ENCODE peak calls at places on chromosomes 2 and 18, in ten cellular contexts. One of them, this sample, is unnamed.

GRCh38 chr2:44348385-44348784 is 12.9 kb downstream of the PREPL start:
- DNase-seq in ovary: no peak
- DNase-seq in nucleus accumbens: no peak
- DNase-seq in vagina: no peak
- DNase-seq in cardiac fibroblast: peak
- DNase-seq in neural progenitor cell: no peak
- DNase-seq in T-helper 1 cell: no peak
- DNase-seq in EH: peak
- DNase-seq in stromal cell of bone marrow: peak
- DNase-seq in activated naive CD8-positive, alpha-beta T cell treated with anti-CD3 and anti-CD28 coated beads, Interleukin-2, amount 10 ng/mL, durations not matched to agents 7 days and 5 days: no peak
- DNase-seq in this sample: no peak

GRCh38 chr18:43422483-43422882 is 145.2 kb upstream of the SYT4 start:
- DNase-seq in activated naive CD8-positive, alpha-beta T cell treated with anti-CD3 and anti-CD28 coated beads, Interleukin-2, amount 10 ng/mL, durations not matched to agents 7 days and 5 days: no peak
- DNase-seq in T-helper 1 cell: no peak
- DNase-seq in ovary: no peak
- DNase-seq in vagina: no peak
- DNase-seq in cardiac fibroblast: peak
- DNase-seq in neural progenitor cell: peak
- DNase-seq in nucleus accumbens: no peak
- DNase-seq in stromal cell of bone marrow: no peak
- DNase-seq in EH: no peak
- DNase-seq in this sample: no peak

GRCh38 chr2:128307595-128307994 is 11.1 kb downstream of the HS6ST1 start:
- DNase-seq in cardiac fibroblast: no peak
- DNase-seq in stromal cell of bone marrow: no peak
- DNase-seq in EH: no peak
- DNase-seq in neural progenitor cell: no peak
- DNase-seq in T-helper 1 cell: no peak
- DNase-seq in activated naive CD8-positive, alpha-beta T cell treated with anti-CD3 and anti-CD28 coated beads, Interleukin-2, amount 10 ng/mL, durations not matched to agents 7 days and 5 days: no peak
- DNase-seq in vagina: no peak
- DNase-seq in nucleus accumbens: no peak
- DNase-seq in ovary: peak
- DNase-seq in this sample: no peak

GRCh38 chr2:117785740-117786139 is 28.8 kb upstream of the DDX18 start:
- DNase-seq in EH: peak
- DNase-seq in ovary: no peak
- DNase-seq in stromal cell of bone marrow: peak
- DNase-seq in cardiac fibroblast: peak
- DNase-seq in neural progenitor cell: peak
- DNase-seq in nucleus accumbens: no peak
- DNase-seq in T-helper 1 cell: no peak
- DNase-seq in vagina: no peak
- DNase-seq in activated naive CD8-positive, alpha-beta T cell treated with anti-CD3 and anti-CD28 coated beads, Interleukin-2, amount 10 ng/mL, durations not matched to agents 7 days and 5 days: no peak
- DNase-seq in this sample: no peak

GRCh38 chr2:178589337-178589736 is 109.1 kb downstream of the PLEKHA3 start:
- DNase-seq in activated naive CD8-positive, alpha-beta T cell treated with anti-CD3 and anti-CD28 coated beads, Interleukin-2, amount 10 ng/mL, durations not matched to agents 7 days and 5 days: no peak
- DNase-seq in EH: no peak
- DNase-seq in stromal cell of bone marrow: no peak
- DNase-seq in nucleus accumbens: no peak
- DNase-seq in vagina: peak
- DNase-seq in cardiac fibroblast: no peak
- DNase-seq in T-helper 1 cell: no peak
- DNase-seq in ovary: no peak
- DNase-seq in neural progenitor cell: no peak
- DNase-seq in this sample: no peak

GRCh38 chr2:239778861-239779591 is 246.1 kb downstream of the NDUFA10 start:
- DNase-seq in EH: no peak
- DNase-seq in activated naive CD8-positive, alpha-beta T cell treated with anti-CD3 and anti-CD28 coated beads, Interleukin-2, amount 10 ng/mL, durations not matched to agents 7 days and 5 days: peak
- DNase-seq in nucleus accumbens: no peak
- DNase-seq in ovary: no peak
- DNase-seq in T-helper 1 cell: no peak
- DNase-seq in stromal cell of bone marrow: no peak
- DNase-seq in cardiac fibroblast: no peak
- DNase-seq in neural progenitor cell: no peak
- DNase-seq in vagina: no peak
- DNase-seq in this sample: no peak

GRCh38 chr2:72932045-72932444 is 14.7 kb downstream of the EMX1 start:
- DNase-seq in neural progenitor cell: no peak
- DNase-seq in nucleus accumbens: no peak
- DNase-seq in stromal cell of bone marrow: no peak
- DNase-seq in EH: peak
- DNase-seq in cardiac fibroblast: peak
- DNase-seq in ovary: peak
- DNase-seq in activated naive CD8-positive, alpha-beta T cell treated with anti-CD3 and anti-CD28 coated beads, Interleukin-2, amount 10 ng/mL, durations not matched to agents 7 days and 5 days: peak
- DNase-seq in vagina: no peak
- DNase-seq in T-helper 1 cell: no peak
- DNase-seq in this sample: no peak

GRCh38 chr2:219126555-219126954 is 34.1 kb downstream of the NHEJ1 start:
- DNase-seq in vagina: no peak
- DNase-seq in T-helper 1 cell: no peak
- DNase-seq in stromal cell of bone marrow: no peak
- DNase-seq in nucleus accumbens: no peak
- DNase-seq in ovary: no peak
- DNase-seq in activated naive CD8-positive, alpha-beta T cell treated with anti-CD3 and anti-CD28 coated beads, Interleukin-2, amount 10 ng/mL, durations not matched to agents 7 days and 5 days: no peak
- DNase-seq in cardiac fibroblast: no peak
- DNase-seq in EH: no peak
- DNase-seq in neural progenitor cell: no peak
- DNase-seq in this sample: no peak

GRCh38 chr2:233059797-233060499 is at the start of gene INPP5D:
- DNase-seq in vagina: no peak
- DNase-seq in activated naive CD8-positive, alpha-beta T cell treated with anti-CD3 and anti-CD28 coated beads, Interleukin-2, amount 10 ng/mL, durations not matched to agents 7 days and 5 days: peak
- DNase-seq in cardiac fibroblast: no peak
- DNase-seq in stromal cell of bone marrow: no peak
- DNase-seq in ovary: no peak
- DNase-seq in neural progenitor cell: no peak
- DNase-seq in EH: no peak
- DNase-seq in T-helper 1 cell: peak
- DNase-seq in nucleus accumbens: no peak
- DNase-seq in this sample: no peak

This sample was measured in GM12878.